ENCODE peak calls at places on chromosomes 6 and 20, in seven cellular contexts. One of them, this sample, is unnamed.

GRCh38 chr6:30533460-30534294 is 22.6 kb downstream of the GNL1 start:
- DNase-seq in AG10803: no peak
- DNase-seq in naive thymus-derived CD4-positive, alpha-beta T cell: no peak
- DNase-seq in right atrium auricular region: no peak
- DNase-seq in CD4-positive, alpha-beta memory T cell: peak
- DNase-seq in spleen: no peak
- DNase-seq in AG04449: no peak
- DNase-seq in this sample: no peak

GRCh38 chr6:36029464-36029863 is 1.9 kb downstream of the MAPK14 start:
- DNase-seq in naive thymus-derived CD4-positive, alpha-beta T cell: no peak
- DNase-seq in right atrium auricular region: no peak
- DNase-seq in AG10803: peak
- DNase-seq in CD4-positive, alpha-beta memory T cell: no peak
- DNase-seq in spleen: no peak
- DNase-seq in AG04449: no peak
- DNase-seq in this sample: no peak

GRCh38 chr6:151082079-151082478 is 157.7 kb upstream of the AKAP12 start:
- DNase-seq in AG04449: no peak
- DNase-seq in CD4-positive, alpha-beta memory T cell: no peak
- DNase-seq in naive thymus-derived CD4-positive, alpha-beta T cell: no peak
- DNase-seq in right atrium auricular region: no peak
- DNase-seq in AG10803: no peak
- DNase-seq in spleen: no peak
- DNase-seq in this sample: no peak

GRCh38 chr6:79463721-79464120 is 73.5 kb downstream of the LCA5 start:
- DNase-seq in AG10803: no peak
- DNase-seq in CD4-positive, alpha-beta memory T cell: no peak
- DNase-seq in spleen: no peak
- DNase-seq in naive thymus-derived CD4-positive, alpha-beta T cell: no peak
- DNase-seq in right atrium auricular region: no peak
- DNase-seq in AG04449: no peak
- DNase-seq in this sample: no peak

GRCh38 chr6:125546827-125547226 is 202.6 kb upstream of the HEY2 start:
- DNase-seq in AG04449: no peak
- DNase-seq in right atrium auricular region: no peak
- DNase-seq in spleen: no peak
- DNase-seq in naive thymus-derived CD4-positive, alpha-beta T cell: no peak
- DNase-seq in CD4-positive, alpha-beta memory T cell: no peak
- DNase-seq in AG10803: peak
- DNase-seq in this sample: peak

GRCh38 chr6:140905050-140905449 is 1227.7 kb upstream of the GJE1 start:
- DNase-seq in AG10803: no peak
- DNase-seq in CD4-positive, alpha-beta memory T cell: no peak
- DNase-seq in right atrium auricular region: no peak
- DNase-seq in AG04449: no peak
- DNase-seq in naive thymus-derived CD4-positive, alpha-beta T cell: no peak
- DNase-seq in spleen: no peak
- DNase-seq in this sample: no peak

GRCh38 chr6:41430875-41431274 is 95.5 kb downstream of the NCR2 start:
- DNase-seq in naive thymus-derived CD4-positive, alpha-beta T cell: no peak
- DNase-seq in AG04449: peak
- DNase-seq in spleen: no peak
- DNase-seq in right atrium auricular region: no peak
- DNase-seq in CD4-positive, alpha-beta memory T cell: no peak
- DNase-seq in AG10803: peak
- DNase-seq in this sample: no peak

GRCh38 chr6:148867851-148868250 is 121.0 kb downstream of the UST start:
- DNase-seq in AG04449: no peak
- DNase-seq in right atrium auricular region: no peak
- DNase-seq in naive thymus-derived CD4-positive, alpha-beta T cell: no peak
- DNase-seq in CD4-positive, alpha-beta memory T cell: no peak
- DNase-seq in AG10803: no peak
- DNase-seq in spleen: no peak
- DNase-seq in this sample: no peak

GRCh38 chr6:40743226-40743625 is 156.1 kb upstream of the LRFN2 start:
- DNase-seq in AG10803: no peak
- DNase-seq in AG04449: no peak
- DNase-seq in right atrium auricular region: no peak
- DNase-seq in CD4-positive, alpha-beta memory T cell: no peak
- DNase-seq in spleen: no peak
- DNase-seq in naive thymus-derived CD4-positive, alpha-beta T cell: no peak
- DNase-seq in this sample: no peak

GRCh38 chr6:31622678-31623077 is 2.2 kb downstream of the PRRC2A start:
- DNase-seq in spleen: no peak
- DNase-seq in right atrium auricular region: no peak
- DNase-seq in naive thymus-derived CD4-positive, alpha-beta T cell: no peak
- DNase-seq in AG10803: no peak
- DNase-seq in CD4-positive, alpha-beta memory T cell: no peak
- DNase-seq in AG04449: no peak
- DNase-seq in this sample: peak

GRCh38 chr20:23164176-23164601 is 78.1 kb upstream of the CD93 start:
- DNase-seq in right atrium auricular region: peak
- DNase-seq in AG04449: no peak
- DNase-seq in AG10803: no peak
- DNase-seq in naive thymus-derived CD4-positive, alpha-beta T cell: no peak
- DNase-seq in CD4-positive, alpha-beta memory T cell: no peak
- DNase-seq in spleen: no peak
- DNase-seq in this sample: no peak

GRCh38 chr20:6081236-6081635 is 27.4 kb upstream of the LRRN4 start:
- DNase-seq in right atrium auricular region: no peak
- DNase-seq in AG04449: no peak
- DNase-seq in AG10803: peak
- DNase-seq in CD4-positive, alpha-beta memory T cell: no peak
- DNase-seq in spleen: no peak
- DNase-seq in naive thymus-derived CD4-positive, alpha-beta T cell: no peak
- DNase-seq in this sample: no peak

GRCh38 chr6:145187491-145188206 is 547.7 kb downstream of the EPM2A start:
- DNase-seq in right atrium auricular region: no peak
- DNase-seq in naive thymus-derived CD4-positive, alpha-beta T cell: no peak
- DNase-seq in CD4-positive, alpha-beta memory T cell: no peak
- DNase-seq in AG10803: no peak
- DNase-seq in AG04449: no peak
- DNase-seq in spleen: no peak
- DNase-seq in this sample: no peak

GRCh38 chr6:14431375-14432330 is 314.1 kb downstream of the CD83 start:
- DNase-seq in AG04449: no peak
- DNase-seq in AG10803: no peak
- DNase-seq in CD4-positive, alpha-beta memory T cell: no peak
- DNase-seq in spleen: no peak
- DNase-seq in naive thymus-derived CD4-positive, alpha-beta T cell: no peak
- DNase-seq in right atrium auricular region: no peak
- DNase-seq in this sample: no peak

GRCh38 chr20:6044102-6044501 is 9.8 kb downstream of the LRRN4 start:
- DNase-seq in naive thymus-derived CD4-positive, alpha-beta T cell: no peak
- DNase-seq in AG10803: no peak
- DNase-seq in right atrium auricular region: no peak
- DNase-seq in spleen: no peak
- DNase-seq in CD4-positive, alpha-beta memory T cell: no peak
- DNase-seq in AG04449: no peak
- DNase-seq in this sample: no peak

GRCh38 chr6:78824045-78824444 is 43.3 kb upstream of the IRAK1BP1 start:
- DNase-seq in AG10803: no peak
- DNase-seq in naive thymus-derived CD4-positive, alpha-beta T cell: no peak
- DNase-seq in right atrium auricular region: no peak
- DNase-seq in spleen: no peak
- DNase-seq in CD4-positive, alpha-beta memory T cell: no peak
- DNase-seq in AG04449: no peak
- DNase-seq in this sample: no peak

GRCh38 chr6:366972-367794 is 24.4 kb upstream of the IRF4 start:
- DNase-seq in naive thymus-derived CD4-positive, alpha-beta T cell: no peak
- DNase-seq in right atrium auricular region: no peak
- DNase-seq in CD4-positive, alpha-beta memory T cell: no peak
- DNase-seq in AG04449: no peak
- DNase-seq in AG10803: no peak
- DNase-seq in spleen: no peak
- DNase-seq in this sample: no peak
- H3K4me3 ChIP-seq in naive thymus-derived CD4-positive, alpha-beta T cell: no peak
- H3K4me3 ChIP-seq in right atrium auricular region: no peak
- H3K4me3 ChIP-seq in CD4-positive, alpha-beta memory T cell: no peak
- H3K4me3 ChIP-seq in AG04449: no peak
- H3K4me3 ChIP-seq in AG10803: no peak
- H3K4me3 ChIP-seq in spleen: no peak
- H3K4me3 ChIP-seq in this sample: no peak

GRCh38 chr6:169099411-169100202 is 154.0 kb downstream of the THBS2 start:
- DNase-seq in naive thymus-derived CD4-positive, alpha-beta T cell: no peak
- DNase-seq in right atrium auricular region: no peak
- DNase-seq in spleen: no peak
- DNase-seq in CD4-positive, alpha-beta memory T cell: no peak
- DNase-seq in AG10803: peak
- DNase-seq in AG04449: no peak
- DNase-seq in this sample: no peak

GRCh38 chr6:169098136-169098535 is 155.5 kb downstream of the THBS2 start:
- DNase-seq in spleen: no peak
- DNase-seq in AG04449: no peak
- DNase-seq in right atrium auricular region: no peak
- DNase-seq in AG10803: no peak
- DNase-seq in naive thymus-derived CD4-positive, alpha-beta T cell: no peak
- DNase-seq in CD4-positive, alpha-beta memory T cell: no peak
- DNase-seq in this sample: no peak

GRCh38 chr6:169101981-169102380 is 151.7 kb downstream of the THBS2 start:
- DNase-seq in spleen: no peak
- DNase-seq in naive thymus-derived CD4-positive, alpha-beta T cell: no peak
- DNase-seq in AG10803: peak
- DNase-seq in CD4-positive, alpha-beta memory T cell: no peak
- DNase-seq in right atrium auricular region: no peak
- DNase-seq in AG04449: no peak
- DNase-seq in this sample: no peak

GRCh38 chr6:169097336-169098052 is 156.2 kb downstream of the THBS2 start:
- DNase-seq in spleen: no peak
- DNase-seq in CD4-positive, alpha-beta memory T cell: no peak
- DNase-seq in AG10803: peak
- DNase-seq in right atrium auricular region: no peak
- DNase-seq in AG04449: peak
- DNase-seq in naive thymus-derived CD4-positive, alpha-beta T cell: no peak
- DNase-seq in this sample: no peak

DNA sequence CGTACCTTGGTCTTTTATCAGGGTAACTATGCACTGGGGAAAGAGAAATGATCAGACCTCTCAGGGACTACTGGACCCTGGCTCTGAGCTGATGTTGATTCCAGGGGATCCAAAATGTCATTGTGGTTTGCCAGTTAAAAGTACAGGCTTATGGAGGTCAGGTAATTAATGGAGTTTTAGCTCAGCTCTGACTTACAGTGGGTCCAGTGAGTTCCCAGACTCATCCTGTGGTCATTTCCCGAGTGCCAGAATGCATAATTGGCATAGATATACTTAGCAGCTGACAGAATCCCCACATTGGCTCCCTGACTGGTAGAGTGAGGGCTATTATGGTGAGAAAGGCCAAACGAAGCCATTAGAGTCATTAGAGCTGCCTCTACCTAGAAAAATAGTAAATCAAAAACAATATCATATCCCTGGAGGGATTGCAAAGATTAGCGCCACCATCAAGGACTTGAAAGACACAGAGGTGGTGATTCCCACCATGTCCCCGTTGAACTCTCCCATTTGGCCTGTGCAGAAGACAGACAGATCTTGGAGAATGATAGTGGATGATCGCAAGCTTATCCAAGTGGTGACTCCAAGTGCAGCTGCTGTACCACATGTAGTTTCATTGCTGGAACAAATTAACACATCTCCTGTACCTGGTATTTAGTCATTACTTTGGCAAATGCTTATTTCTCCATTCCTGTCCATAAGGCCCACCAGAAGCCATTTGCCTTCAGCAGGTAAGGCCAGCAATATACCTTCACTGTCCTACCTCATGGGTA is 152.4 kb downstream of the THBS2 start:
- DNase-seq in AG10803: peak
- DNase-seq in AG04449: no peak
- DNase-seq in spleen: no peak
- DNase-seq in right atrium auricular region: no peak
- DNase-seq in CD4-positive, alpha-beta memory T cell: no peak
- DNase-seq in naive thymus-derived CD4-positive, alpha-beta T cell: no peak
- DNase-seq in this sample: no peak
- H3K4me3 ChIP-seq in AG10803: no peak
- H3K4me3 ChIP-seq in AG04449: no peak
- H3K4me3 ChIP-seq in spleen: no peak
- H3K4me3 ChIP-seq in right atrium auricular region: no peak
- H3K4me3 ChIP-seq in CD4-positive, alpha-beta memory T cell: no peak
- H3K4me3 ChIP-seq in naive thymus-derived CD4-positive, alpha-beta T cell: no peak
- H3K4me3 ChIP-seq in this sample: no peak

GRCh38 chr6:169700296-169700695 is 1.5 kb downstream of the WDR27 start:
- DNase-seq in AG10803: peak
- DNase-seq in CD4-positive, alpha-beta memory T cell: no peak
- DNase-seq in AG04449: no peak
- DNase-seq in naive thymus-derived CD4-positive, alpha-beta T cell: no peak
- DNase-seq in right atrium auricular region: no peak
- DNase-seq in spleen: no peak
- DNase-seq in this sample: no peak

GRCh38 chr6:169702640-169703246 is 817 bp downstream of the C6orf120 start:
- DNase-seq in right atrium auricular region: no peak
- DNase-seq in spleen: no peak
- DNase-seq in CD4-positive, alpha-beta memory T cell: peak
- DNase-seq in AG04449: no peak
- DNase-seq in naive thymus-derived CD4-positive, alpha-beta T cell: peak
- DNase-seq in AG10803: no peak
- DNase-seq in this sample: no peak

GRCh38 chr6:169701953-169702639 is at the start of the genes C6orf120 and WDR27:
- DNase-seq in AG10803: peak
- DNase-seq in right atrium auricular region: peak
- DNase-seq in spleen: peak
- DNase-seq in naive thymus-derived CD4-positive, alpha-beta T cell: peak
- DNase-seq in CD4-positive, alpha-beta memory T cell: peak
- DNase-seq in AG04449: peak
- DNase-seq in this sample: peak

GRCh38 chr6:169701218-169701952 is 444 bp downstream of the WDR27 start:
- DNase-seq in naive thymus-derived CD4-positive, alpha-beta T cell: no peak
- DNase-seq in spleen: no peak
- DNase-seq in CD4-positive, alpha-beta memory T cell: no peak
- DNase-seq in AG10803: no peak
- DNase-seq in right atrium auricular region: no peak
- DNase-seq in AG04449: no peak
- DNase-seq in this sample: no peak
- H3K4me3 ChIP-seq in naive thymus-derived CD4-positive, alpha-beta T cell: peak
- H3K4me3 ChIP-seq in spleen: peak
- H3K4me3 ChIP-seq in CD4-positive, alpha-beta memory T cell: peak
- H3K4me3 ChIP-seq in AG10803: peak
- H3K4me3 ChIP-seq in right atrium auricular region: peak
- H3K4me3 ChIP-seq in AG04449: peak
- H3K4me3 ChIP-seq in this sample: peak

GRCh38 chr20:19210426-19211155 is 1.9 kb upstream of the SLC24A3 start:
- DNase-seq in AG04449: no peak
- DNase-seq in CD4-positive, alpha-beta memory T cell: no peak
- DNase-seq in AG10803: peak
- DNase-seq in right atrium auricular region: no peak
- DNase-seq in spleen: no peak
- DNase-seq in naive thymus-derived CD4-positive, alpha-beta T cell: no peak
- DNase-seq in this sample: no peak

GRCh38 chr20:19213946-19214490 is 1.6 kb downstream of the SLC24A3 start:
- DNase-seq in CD4-positive, alpha-beta memory T cell: no peak
- DNase-seq in AG10803: no peak
- DNase-seq in spleen: no peak
- DNase-seq in naive thymus-derived CD4-positive, alpha-beta T cell: no peak
- DNase-seq in right atrium auricular region: no peak
- DNase-seq in AG04449: no peak
- DNase-seq in this sample: no peak

GRCh38 chr20:19212524-19213502 is at the start of gene SLC24A3:
- DNase-seq in naive thymus-derived CD4-positive, alpha-beta T cell: no peak
- DNase-seq in CD4-positive, alpha-beta memory T cell: no peak
- DNase-seq in AG04449: no peak
- DNase-seq in right atrium auricular region: no peak
- DNase-seq in spleen: peak
- DNase-seq in AG10803: peak
- DNase-seq in this sample: no peak

GRCh38 chr20:19211661-19212523 is 550 bp upstream of the SLC24A3 start:
- DNase-seq in AG10803: no peak
- DNase-seq in spleen: peak
- DNase-seq in AG04449: no peak
- DNase-seq in right atrium auricular region: no peak
- DNase-seq in naive thymus-derived CD4-positive, alpha-beta T cell: no peak
- DNase-seq in CD4-positive, alpha-beta memory T cell: no peak
- DNase-seq in this sample: no peak

GRCh38 chr20:19211252-19211651 is 1.2 kb upstream of the SLC24A3 start:
- DNase-seq in CD4-positive, alpha-beta memory T cell: no peak
- DNase-seq in naive thymus-derived CD4-positive, alpha-beta T cell: no peak
- DNase-seq in spleen: no peak
- DNase-seq in AG10803: no peak
- DNase-seq in AG04449: no peak
- DNase-seq in right atrium auricular region: no peak
- DNase-seq in this sample: no peak
- H3K4me3 ChIP-seq in CD4-positive, alpha-beta memory T cell: no peak
- H3K4me3 ChIP-seq in naive thymus-derived CD4-positive, alpha-beta T cell: no peak
- H3K4me3 ChIP-seq in spleen: no peak
- H3K4me3 ChIP-seq in AG10803: no peak
- H3K4me3 ChIP-seq in AG04449: no peak
- H3K4me3 ChIP-seq in right atrium auricular region: peak
- H3K4me3 ChIP-seq in this sample: no peak

This sample was measured in LNCaP clone FGC.